ENCODE peak calls at places on chromosomes 6 and 20, in ten cellular contexts. Q is IMR-90, S is left ventricle myocardium inferior, H is right cardiac atrium, D is ovary, L is body of pancreas, M is osteoblast, V is lung, W is HCT116, B is GM23248. O is an unnamed sample. For H3K4me1, the result is how much of the 10 kb centered on the place peaks cover.

GRCh38 chr20:20743511-20744169 is 31.2 kb upstream of the RALGAPA2 start:
- DNase-seq in Q (no peak), S (peak), H (peak), D (peak), L (peak), M (no peak), V (peak), W (no peak), B (no peak), O (peak)

GRCh38 chr6:117270121-117270959 is 5.0 kb downstream of the VGLL2 start:
- DNase-seq in Q (no peak), S (no peak), H (peak), D (no peak), L (no peak), M (peak), V (no peak), W (no peak), B (no peak), O (no peak)

GRCh38 chr6:75437451-75438185 is 56.0 kb downstream of the FILIP1 start:
- DNase-seq in Q (peak), S (no peak), H (peak), D (no peak), L (no peak), M (peak), V (no peak), W (no peak), B (peak), O (no peak)

GRCh38 chr6:147223751-147224150 is 19.5 kb downstream of the STXBP5 start:
- DNase-seq in Q (no peak), S (no peak), H (no peak), D (no peak), L (no peak), M (no peak), V (no peak), W (no peak), B (no peak), O (no peak)

GRCh38 chr6:20319520-20320357 is 81.9 kb upstream of the E2F3 start:
- DNase-seq in Q (no peak), S (no peak), H (peak), D (no peak), L (no peak), M (no peak), V (peak), W (no peak), B (no peak), O (peak)

GRCh38 chr20:46621492-46621891 is 29.8 kb downstream of the SLC13A3 start:
- DNase-seq in Q (peak), S (no peak), H (no peak), D (no peak), L (no peak), M (no peak), V (no peak), W (no peak), B (peak), O (no peak)

GRCh38 chr6:1240766-1241165 is 71.1 kb upstream of the FOXQ1 start:
- DNase-seq in Q (peak), S (no peak), H (no peak), D (no peak), L (no peak), M (no peak), V (no peak), W (no peak), B (peak), O (no peak)

GRCh38 chr20:23152308-23152892 is 66.3 kb upstream of the CD93 start:
- DNase-seq in Q (peak), S (peak), H (peak), D (no peak), L (peak), M (peak), V (no peak), W (no peak), B (peak), O (peak)

GRCh38 chr6:129353067-129353466 is 356.9 kb downstream of the ARHGAP18 start:
- DNase-seq in Q (no peak), S (peak), H (peak), D (no peak), L (peak), M (no peak), V (no peak), W (no peak), B (no peak), O (peak)

GRCh38 chr6:130307752-130308361 is 58.0 kb upstream of the TMEM200A start:
- DNase-seq in Q (peak), S (no peak), H (no peak), D (no peak), L (no peak), M (no peak), V (no peak), W (no peak), B (peak), O (no peak)

GRCh38 chr6:98286620-98287019 is 547.8 kb upstream of the POU3F2 start:
- DNase-seq in Q (no peak), S (no peak), H (no peak), D (no peak), L (no peak), M (no peak), V (no peak), W (no peak), B (no peak), O (no peak)

GRCh38 chr6:79984261-79984660 is 20.2 kb upstream of the TTK start:
- DNase-seq in Q (no peak), S (no peak), H (no peak), D (no peak), L (no peak), M (no peak), V (no peak), W (peak), B (peak), O (peak)

GRCh38 chr20:13231031-13231752 is 10.1 kb downstream of the ISM1 start:
- DNase-seq in Q (peak), S (no peak), H (no peak), D (no peak), L (no peak), M (peak), V (no peak), W (no peak), B (peak), O (no peak)

GRCh38 chr20:59645761-59646171 is 41.4 kb downstream of the PHACTR3 start:
- DNase-seq in Q (no peak), S (no peak), H (no peak), D (no peak), L (no peak), M (no peak), V (peak), W (no peak), B (peak), O (no peak)

GRCh38 chr6:51618563-51618962 is 468.9 kb downstream of the PKHD1 start:
- DNase-seq in Q (no peak), S (no peak), H (no peak), D (no peak), L (no peak), M (no peak), V (no peak), W (no peak), B (no peak), O (no peak)

GRCh38 chr6:39980839-39981580 is 46.7 kb upstream of the MOCS1 start:
- DNase-seq in Q (peak), S (no peak), H (peak), D (no peak), L (peak), M (no peak), V (peak), W (peak), B (peak), O (peak)

GRCh38 chr20:4507288-4507719 is 214.4 kb upstream of the PRND start:
- DNase-seq in Q (peak), S (no peak), H (no peak), D (no peak), L (no peak), M (peak), V (no peak), W (no peak), B (peak), O (no peak)

GRCh38 chr20:63964412-63964811 is 5.3 kb downstream of the ZNF512B start:
- DNase-seq in Q (no peak), S (peak), H (peak), D (no peak), L (no peak), M (peak), V (no peak), W (no peak), B (no peak), O (no peak)

GRCh38 chr6:1175877-1176276 is 136.0 kb upstream of the FOXQ1 start:
- DNase-seq in Q (no peak), S (no peak), H (no peak), D (no peak), L (no peak), M (no peak), V (no peak), W (no peak), B (no peak), O (no peak)

GRCh38 chr6:150685860-150686259 is 86.2 kb downstream of the PLEKHG1 start:
- DNase-seq in Q (peak), S (no peak), H (peak), D (no peak), L (peak), M (no peak), V (no peak), W (peak), B (peak), O (peak)

GRCh38 chr6:76861403-76861802 is 601.9 kb downstream of the HTR1B start:
- DNase-seq in Q (no peak), S (no peak), H (no peak), D (no peak), L (peak), M (no peak), V (no peak), W (peak), B (peak), O (no peak)

GRCh38 chr6:138088307-138088744 is 18.9 kb downstream of the PERP start:
- DNase-seq in Q (peak), S (no peak), H (no peak), D (no peak), L (peak), M (peak), V (no peak), W (peak), B (peak), O (peak)

GRCh38 chr20:46062621-46063020 is 27.1 kb downstream of the NCOA5 start:
- DNase-seq in Q (no peak), S (no peak), H (no peak), D (no peak), L (no peak), M (no peak), V (peak), W (no peak), B (no peak), O (no peak)

GRCh38 chr20:60170116-60170515 is 211.9 kb downstream of the CDH26 start:
- DNase-seq in Q (no peak), S (no peak), H (no peak), D (no peak), L (no peak), M (no peak), V (no peak), W (no peak), B (no peak), O (no peak)

GRCh38 chr6:156857573-156857972 is 80.4 kb downstream of the ARID1B start:
- DNase-seq in Q (peak), S (no peak), H (no peak), D (no peak), L (no peak), M (no peak), V (no peak), W (no peak), B (peak), O (no peak)

GRCh38 chr20:36045373-36045714 is 77.0 kb downstream of the CNBD2 start:
- DNase-seq in Q (no peak), S (no peak), H (no peak), D (no peak), L (no peak), M (no peak), V (no peak), W (no peak), B (no peak), O (no peak)

GRCh38 chr6:120871416-120872261 is 462.6 kb downstream of the TBC1D32 start:
- DNase-seq in Q (no peak), S (no peak), H (peak), D (no peak), L (no peak), M (peak), V (no peak), W (no peak), B (no peak), O (no peak)

GRCh38 chr20:16243470-16243869 is 329.8 kb downstream of the KIF16B start:
- DNase-seq in Q (no peak), S (no peak), H (no peak), D (no peak), L (no peak), M (no peak), V (no peak), W (no peak), B (no peak), O (no peak)

GRCh38 chr6:83065511-83066192 is at the start of gene UBE3D:
- DNase-seq in Q (peak), S (peak), H (peak), D (peak), L (peak), M (peak), V (peak), W (peak), B (peak), O (peak)

GRCh38 chr20:57070296-57070695 is 196.1 kb downstream of the BMP7 start:
- DNase-seq in Q (no peak), S (no peak), H (no peak), D (no peak), L (no peak), M (no peak), V (no peak), W (no peak), B (no peak), O (no peak)

GRCh38 chr6:46993846-46994245 is 48.3 kb downstream of the ADGRF1 start:
- DNase-seq in Q (peak), S (no peak), H (no peak), D (no peak), L (no peak), M (no peak), V (no peak), W (peak), B (peak), O (no peak)

DNA sequence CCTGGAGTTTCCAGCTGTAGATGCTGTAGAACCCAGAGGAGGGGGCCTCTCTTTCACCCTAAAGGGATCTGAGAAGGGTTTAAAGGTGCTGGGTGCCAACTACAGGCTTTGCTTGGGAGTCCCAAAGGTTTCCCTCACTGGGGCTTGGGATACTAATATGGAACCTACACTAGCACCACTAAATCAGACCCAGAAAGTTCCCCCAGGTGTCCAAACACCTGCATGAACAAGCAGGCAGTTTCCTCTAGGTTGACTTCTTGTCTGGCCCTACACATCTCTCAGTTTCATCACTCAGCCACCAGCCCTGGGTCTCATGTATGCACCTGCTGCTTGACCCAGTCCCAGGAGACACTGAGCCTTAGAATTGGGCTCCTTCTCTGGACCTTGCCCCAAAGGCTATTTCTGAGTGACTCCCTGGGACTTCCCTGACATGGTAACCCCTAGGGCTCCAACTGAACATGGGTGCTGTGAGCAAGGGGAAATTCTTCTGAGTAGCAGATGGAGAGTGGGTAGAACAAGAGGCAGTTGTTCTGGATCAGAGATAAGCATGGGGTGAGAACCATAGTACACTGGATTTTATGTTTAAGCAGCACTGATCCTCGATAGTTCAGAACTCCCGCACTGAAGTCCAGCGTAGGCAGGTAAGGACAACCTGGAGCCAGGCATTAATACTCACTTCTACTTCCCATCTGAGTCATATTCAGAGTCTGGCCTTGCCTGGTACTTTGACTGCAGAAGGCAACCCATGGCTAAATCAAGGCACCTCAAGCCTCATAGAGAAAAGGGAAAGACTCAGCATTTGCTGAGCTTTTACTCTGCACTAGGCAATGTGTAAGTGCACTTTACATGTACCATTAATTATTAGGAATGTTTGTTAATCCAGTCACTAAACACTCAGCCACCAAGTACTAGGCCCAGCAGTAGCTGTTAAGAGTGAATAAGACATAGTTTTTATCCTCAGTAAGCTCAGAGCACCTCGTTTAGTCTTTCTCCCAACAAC is 16.8 kb downstream of the BCL2L1 start:
- DNase-seq in Q (no peak), S (no peak), H (no peak), D (no peak), L (no peak), M (no peak), V (no peak), W (no peak), B (no peak), O (no peak)
- H3K4me1 ChIP-seq in Q (under half), S (half or more), H (under half), D (under half), L (half or more), M (under half), V (under half), W (half or more), B (under half), O (half or more)

GRCh38 chr20:50333856-50334255 is 143.2 kb downstream of the CEBPB start:
- DNase-seq in Q (peak), S (no peak), H (no peak), D (peak), L (no peak), M (peak), V (no peak), W (no peak), B (peak), O (peak)
- H3K4me1 ChIP-seq in Q (under half), S (under half), H (under half), D (under half), L (under half), M (half or more), V (under half), W (under half), B (half or more), O (half or more)

GRCh38 chr20:53849471-53850059 is 220.8 kb downstream of the BCAS1 start:
- DNase-seq in Q (no peak), S (no peak), H (no peak), D (no peak), L (no peak), M (no peak), V (no peak), W (no peak), B (no peak), O (no peak)

GRCh38 chr20:53846640-53847039 is 223.8 kb downstream of the BCAS1 start:
- DNase-seq in Q (no peak), S (no peak), H (no peak), D (no peak), L (no peak), M (no peak), V (no peak), W (no peak), B (no peak), O (no peak)

GRCh38 chr20:53847118-53847842 is 223.1 kb downstream of the BCAS1 start:
- DNase-seq in Q (no peak), S (no peak), H (no peak), D (no peak), L (no peak), M (no peak), V (no peak), W (no peak), B (no peak), O (no peak)

GRCh38 chr20:53848304-53848703 is 222.1 kb downstream of the BCAS1 start:
- DNase-seq in Q (no peak), S (no peak), H (no peak), D (no peak), L (no peak), M (no peak), V (no peak), W (no peak), B (no peak), O (no peak)

DNA sequence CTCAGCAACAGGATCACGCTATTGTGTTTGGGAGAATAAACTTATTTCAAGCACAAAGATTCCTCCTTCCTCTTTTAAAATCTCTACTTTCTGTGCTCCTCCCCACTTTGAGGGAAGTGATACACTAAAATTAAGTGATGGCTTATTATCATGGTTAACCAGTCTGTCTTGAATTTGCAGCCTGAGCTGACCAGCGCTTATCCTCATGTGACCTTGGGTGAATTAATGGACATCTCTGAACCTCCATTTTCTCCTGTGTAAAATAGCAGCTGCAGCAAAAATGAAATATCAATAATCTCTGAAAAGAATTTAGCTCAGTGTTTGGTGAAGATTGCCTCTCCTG is 222.6 kb downstream of the BCAS1 start:
- DNase-seq in Q (no peak), S (no peak), H (no peak), D (no peak), L (no peak), M (no peak), V (no peak), W (no peak), B (no peak), O (no peak)
- H3K4me1 ChIP-seq in Q (under half), S (under half), H (under half), D (under half), L (under half), M (under half), V (under half), W (under half), B (under half), O (under half)

GRCh38 chr6:42443312-42444075 is 8.2 kb downstream of the TRERF1 start:
- DNase-seq in Q (no peak), S (no peak), H (no peak), D (no peak), L (no peak), M (no peak), V (no peak), W (no peak), B (peak), O (no peak)
- H3K4me1 ChIP-seq in Q (under half), S (under half), H (under half), D (under half), L (under half), M (under half), V (under half), W (under half), B (under half), O (under half)

DNA sequence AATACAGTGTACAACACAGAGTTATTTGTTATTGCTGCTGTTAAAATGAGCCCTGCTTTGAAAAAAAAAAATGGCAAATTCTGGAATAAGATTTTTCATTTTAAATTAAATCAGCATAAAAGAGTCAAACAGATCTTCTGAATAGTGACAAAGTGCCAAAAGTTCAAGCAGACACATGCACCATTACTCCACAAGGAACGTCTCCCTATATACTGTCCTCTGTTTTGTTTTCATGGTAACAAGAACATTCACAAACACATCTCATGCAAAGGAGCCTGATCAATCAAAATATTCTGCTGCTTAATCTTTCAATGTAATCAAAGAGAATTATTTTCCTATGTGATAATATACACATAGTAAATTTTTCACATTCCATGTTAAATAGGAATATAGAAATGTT is 2.7 kb downstream of the HIVEP2 start:
- DNase-seq in Q (no peak), S (no peak), H (no peak), D (no peak), L (no peak), M (no peak), V (no peak), W (no peak), B (no peak), O (no peak)
- H3K4me1 ChIP-seq in Q (under half), S (half or more), H (under half), D (under half), L (under half), M (under half), V (under half), W (under half), B (half or more), O (under half)

DNA sequence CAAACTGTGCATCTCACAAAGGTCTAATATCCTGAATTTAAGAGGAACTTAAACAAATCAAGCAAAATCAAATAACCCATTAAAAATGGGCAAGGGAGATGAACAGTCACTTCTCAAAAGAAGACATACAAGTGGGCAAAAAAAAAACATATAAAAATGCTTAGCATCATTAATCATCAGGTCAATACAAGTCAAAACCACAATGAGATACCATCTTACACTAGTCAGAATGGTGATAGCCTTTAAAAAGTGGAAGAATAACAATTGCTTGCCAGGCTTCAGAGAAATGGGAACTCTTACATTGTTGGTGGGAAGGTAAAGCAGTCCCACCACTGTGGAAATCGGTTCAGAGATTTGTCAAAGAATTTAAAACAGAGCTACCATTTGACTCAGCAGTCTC is 646.7 kb upstream of the PTCHD4 start:
- DNase-seq in Q (no peak), S (no peak), H (no peak), D (no peak), L (no peak), M (no peak), V (no peak), W (no peak), B (no peak), O (no peak)
- H3K4me1 ChIP-seq in Q (under half), S (under half), H (under half), D (under half), L (under half), M (under half), V (under half), W (under half), B (under half), O (under half)

GRCh38 chr6:163630096-163630495 is 215.6 kb downstream of the QKI start:
- DNase-seq in Q (no peak), S (no peak), H (no peak), D (no peak), L (no peak), M (peak), V (no peak), W (no peak), B (no peak), O (no peak)
- H3K4me1 ChIP-seq in Q (under half), S (under half), H (under half), D (under half), L (under half), M (under half), V (under half), W (under half), B (under half), O (under half)

O was measured in thyroid gland.